ENCODE peak calls at places on chromosomes 7 and 10, in four cellular contexts. S, F, A and Z are unnamed samples.
A peak's percentile ranks its signal among the peaks of the same experiment; 100 is the strongest.

GRCh38 chr7:158015403-158016116 is 572.1 kb downstream of the PTPRN2 start:
- DNase-seq in S (no peak), F (no peak), A (no peak), Z (no peak)

GRCh38 chr7:138095972-138096935 is 20.0 kb downstream of the AKR1D1 start:
- DNase-seq in S (no peak), F (no peak), A (no peak), Z (no peak)

GRCh38 chr10:18683427-18683826 is 24.2 kb downstream of the ARL5B start:
- DNase-seq in S (no peak), F (no peak), A (no peak), Z (no peak)

GRCh38 chr7:964401-965231 is 10.1 kb upstream of the ADAP1 start:
- DNase-seq in S (no peak), F (peak; percentile 20), A (peak; percentile 39), Z (no peak)

GRCh38 chr7:156160811-156161210 is 348.5 kb upstream of the SHH start:
- DNase-seq in S (no peak), F (peak; percentile 46), A (no peak), Z (peak; percentile 30)

GRCh38 chr7:107321611-107322010 is 148.2 kb upstream of the GPR22 start:
- DNase-seq in S (no peak), F (no peak), A (no peak), Z (no peak)

GRCh38 chr7:41193738-41194287 is 509.1 kb downstream of the INHBA start:
- DNase-seq in S (no peak), F (no peak), A (no peak), Z (no peak)

GRCh38 chr7:42454006-42454405 is 217.0 kb upstream of the GLI3 start:
- DNase-seq in S (no peak), F (no peak), A (no peak), Z (no peak)

GRCh38 chr10:71998840-71999194 is 34.6 kb downstream of the CHST3 start:
- DNase-seq in S (no peak), F (no peak), A (no peak), Z (peak; percentile 39)

GRCh38 chr7:2005746-2006145 is 227.0 kb downstream of the MAD1L1 start:
- DNase-seq in S (no peak), F (peak; percentile 4), A (no peak), Z (no peak)

GRCh38 chr7:130388671-130389070 is 8.4 kb downstream of the CPA1 start:
- DNase-seq in S (no peak), F (no peak), A (no peak), Z (no peak)